ENCODE peak calls at places on chromosomes 7 and 10, in six cellular contexts. T, N, B, Y, C and R are unnamed samples.

GRCh38 chr10:17407040-17407439 is 47.4 kb downstream of the ST8SIA6 start:
- DNase-seq in T (no peak), N (no peak), B (no peak), Y (no peak), C (no peak), R (no peak)

GRCh38 chr10:51079766-51080165 is 5.5 kb downstream of the PRKG1 start:
- DNase-seq in T (no peak), N (no peak), B (no peak), Y (no peak), C (no peak), R (no peak)

GRCh38 chr7:81887098-81887497 is 117.3 kb upstream of the HGF start:
- DNase-seq in T (no peak), N (no peak), B (no peak), Y (no peak), C (no peak), R (no peak)

GRCh38 chr7:114432627-114433026 is 18.0 kb downstream of the FOXP2 start:
- DNase-seq in T (no peak), N (no peak), B (no peak), Y (peak), C (no peak), R (no peak)

GRCh38 chr7:117759950-117760640 is 113.1 kb downstream of the CTTNBP2 start:
- DNase-seq in T (no peak), N (no peak), B (no peak), Y (no peak), C (no peak), R (no peak)

GRCh38 chr7:105304040-105304895 is 84.5 kb downstream of the SRPK2 start:
- DNase-seq in T (no peak), N (no peak), B (no peak), Y (peak), C (no peak), R (no peak)

GRCh38 chr7:110157631-110158362 is 933.1 kb upstream of the LRRN3 start:
- DNase-seq in T (no peak), N (no peak), B (no peak), Y (no peak), C (no peak), R (no peak)

GRCh38 chr7:17986826-17987225 is 40.8 kb downstream of the PRPS1L1 start:
- DNase-seq in T (no peak), N (no peak), B (no peak), Y (no peak), C (no peak), R (no peak)

GRCh38 chr10:103641326-103641725 is 147.8 kb downstream of the NEURL1 start:
- DNase-seq in T (no peak), N (no peak), B (no peak), Y (no peak), C (no peak), R (no peak)

GRCh38 chr10:65470986-65471385 is 1454.8 kb upstream of the LRRTM3 start:
- DNase-seq in T (no peak), N (no peak), B (no peak), Y (no peak), C (no peak), R (no peak)

GRCh38 chr10:125039354-125039769 is 97.4 kb downstream of the ZRANB1 start:
- DNase-seq in T (no peak), N (no peak), B (no peak), Y (no peak), C (peak), R (no peak)

GRCh38 chr7:143323650-143324049 is 7.7 kb downstream of the CLCN1 start:
- DNase-seq in T (no peak), N (no peak), B (no peak), Y (no peak), C (no peak), R (no peak)

GRCh38 chr7:16670021-16670420 is 24.0 kb downstream of the BZW2 start:
- DNase-seq in T (no peak), N (no peak), B (no peak), Y (no peak), C (no peak), R (no peak)

GRCh38 chr7:12092499-12093130 is 118.5 kb upstream of the TMEM106B start:
- DNase-seq in T (no peak), N (no peak), B (no peak), Y (no peak), C (no peak), R (no peak)

GRCh38 chr10:128530301-128530700 is 404.1 kb upstream of the MKI67 start:
- DNase-seq in T (no peak), N (no peak), B (no peak), Y (no peak), C (no peak), R (peak)

GRCh38 chr7:114865564-114865963 is 56.3 kb upstream of the MDFIC start:
- DNase-seq in T (peak), N (peak), B (peak), Y (no peak), C (peak), R (peak)

GRCh38 chr10:6579193-6579903 is 728 bp downstream of the PRKCQ start:
- DNase-seq in T (peak), N (no peak), B (no peak), Y (no peak), C (no peak), R (no peak)

GRCh38 chr7:88243345-88243909 is 23.6 kb upstream of the SRI start:
- DNase-seq in T (no peak), N (peak), B (no peak), Y (peak), C (no peak), R (peak)

GRCh38 chr7:36784991-36785940 is 61.0 kb upstream of the AOAH start:
- DNase-seq in T (peak), N (peak), B (peak), Y (no peak), C (no peak), R (no peak)

GRCh38 chr7:4519819-4520520 is 162.1 kb upstream of the FOXK1 start:
- DNase-seq in T (no peak), N (no peak), B (no peak), Y (no peak), C (no peak), R (no peak)

GRCh38 chr10:6409982-6410694 is 169.9 kb downstream of the PRKCQ start:
- DNase-seq in T (no peak), N (no peak), B (no peak), Y (no peak), C (peak), R (no peak)

GRCh38 chr7:117076426-117076943 is 123.2 kb downstream of the ST7 start:
- DNase-seq in T (no peak), N (no peak), B (no peak), Y (no peak), C (no peak), R (peak)